ENCODE peak calls at places on chromosomes 5 and 9, in six cellular contexts. R, U, Z, J, T and N are unnamed samples.

GRCh38 chr5:43255704-43256103 is 57.5 kb downstream of the HMGCS1 start:
- DNase-seq in Z (no peak), J (no peak), T (no peak), U (no peak), R (no peak), N (no peak)

GRCh38 chr9:37892063-37892462 is 11.9 kb downstream of the SLC25A51 start:
- DNase-seq in J (no peak), T (no peak), Z (no peak), R (no peak), U (no peak), N (no peak)

GRCh38 chr9:94918038-94918753 is 191.7 kb downstream of the AOPEP start:
- DNase-seq in U (no peak), Z (no peak), J (peak; percentile 48), T (no peak), R (no peak), N (no peak)

GRCh38 chr9:132295181-132295580 is 59.6 kb downstream of the SETX start:
- DNase-seq in R (no peak), T (no peak), Z (no peak), U (no peak), J (no peak), N (no peak)

GRCh38 chr9:91208837-91209236 is 152.9 kb downstream of the AUH start:
- DNase-seq in Z (no peak), T (no peak), J (no peak), R (no peak), U (no peak), N (no peak)

GRCh38 chr9:100601216-100601615 is 23.3 kb downstream of the CAVIN4 start:
- DNase-seq in T (peak; percentile 41), R (peak; percentile 52), Z (peak; percentile 74), J (peak; percentile 59), U (peak; percentile 61), N (peak; percentile 49)

GRCh38 chr9:106111039-106111740 is 416.8 kb downstream of the TMEM38B start:
- DNase-seq in R (no peak), J (no peak), U (no peak), Z (peak; percentile 15), T (no peak), N (no peak)

GRCh38 chr5:111360173-111360572 is 136.0 kb downstream of the CAMK4 start:
- DNase-seq in R (no peak), J (no peak), U (no peak), T (no peak), Z (no peak), N (no peak)

GRCh38 chr9:120878188-120879130 is 1.5 kb upstream of the PHF19 start:
- DNase-seq in Z (no peak), R (no peak), T (no peak), U (no peak), J (no peak), N (no peak)

GRCh38 chr9:6780690-6781089 is 22.9 kb downstream of the KDM4C start:
- DNase-seq in T (peak; percentile 60), J (no peak), R (no peak), U (no peak), Z (no peak), N (no peak)

GRCh38 chr9:6783753-6784152 is 26.0 kb downstream of the KDM4C start:
- DNase-seq in T (no peak), R (no peak), Z (no peak), U (no peak), J (no peak), N (no peak)

GRCh38 chr9:6782378-6782777 is 24.6 kb downstream of the KDM4C start:
- DNase-seq in J (no peak), T (no peak), Z (no peak), U (no peak), R (no peak), N (no peak)

GRCh38 chr9:6781476-6781875 is 23.7 kb downstream of the KDM4C start:
- DNase-seq in J (no peak), U (no peak), T (no peak), R (no peak), Z (no peak), N (no peak)

DNA sequence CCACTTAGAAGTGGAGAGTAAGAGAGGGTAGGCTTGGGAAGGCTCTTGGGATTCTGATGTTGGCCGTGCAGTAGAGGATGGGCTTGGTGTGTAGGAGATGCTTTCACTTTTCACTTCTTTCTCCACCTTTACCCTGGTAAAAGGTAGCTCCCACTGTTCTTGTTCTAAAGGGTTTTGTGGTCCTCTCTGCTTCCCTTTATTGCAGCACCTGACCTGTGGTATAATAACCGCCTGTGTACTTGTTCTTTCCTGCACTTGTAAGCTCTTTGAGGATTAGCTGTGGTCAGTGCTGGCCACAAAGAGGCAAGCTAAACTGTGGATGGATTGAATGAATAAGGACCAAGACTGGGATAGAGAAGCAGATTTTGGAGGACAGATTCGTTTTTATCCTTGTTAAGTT is 25.2 kb downstream of the KDM4C start:
- DNase-seq in J (no peak), U (no peak), T (no peak), R (no peak), Z (no peak), N (no peak)
- H4K20me1 ChIP-seq in J (peaks cover 8% of the 10 kb centered on the region), U (no peaks in the 10 kb centered on the region), T (no peaks in the 10 kb centered on the region), R (no peaks in the 10 kb centered on the region), Z (no peaks in the 10 kb centered on the region), N (no peaks in the 10 kb centered on the region)

DNA sequence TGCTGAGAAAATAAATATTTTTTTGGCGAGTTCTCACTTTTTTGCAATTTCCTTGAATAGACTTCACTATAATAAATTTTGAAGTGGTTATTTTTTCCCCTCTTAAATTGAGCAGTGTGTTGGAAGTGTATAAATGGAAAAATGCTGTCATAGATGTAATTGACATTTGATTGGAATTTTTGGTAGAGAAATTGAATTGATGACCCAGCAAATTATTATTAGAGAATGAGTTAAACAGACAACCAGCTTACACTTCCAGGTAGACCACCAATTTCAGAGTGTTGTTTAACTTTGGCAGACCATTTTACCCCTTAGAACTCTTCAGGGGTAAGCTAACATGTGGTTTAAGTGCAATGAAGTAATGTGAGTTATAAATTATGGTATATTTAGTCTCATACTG is 1.9 kb downstream of the FAF2 start:
- DNase-seq in R (no peak), J (no peak), U (no peak), T (no peak), Z (no peak), N (no peak)
- H3K4me3 ChIP-seq in R (no peak overlapping the region), J (peak overlapping the region; percentile 89), U (no peak overlapping the region), T (peak overlapping the region; percentile 100), Z (peak overlapping the region; percentile 95), N (peak overlapping the region; percentile 23)

GRCh38 chr9:131276107-131276888 is at the start of gene FAM78A:
- DNase-seq in U (no peak), Z (peak; percentile 63), T (peak; percentile 10), J (no peak), R (peak; percentile 60), N (no peak)
- TF ChIP-seq EZH2 in U (no peak), Z (peak; percentile 88), T (peak; percentile 89), J (no peak), R (no peak), N (peak; percentile 43)

DNA sequence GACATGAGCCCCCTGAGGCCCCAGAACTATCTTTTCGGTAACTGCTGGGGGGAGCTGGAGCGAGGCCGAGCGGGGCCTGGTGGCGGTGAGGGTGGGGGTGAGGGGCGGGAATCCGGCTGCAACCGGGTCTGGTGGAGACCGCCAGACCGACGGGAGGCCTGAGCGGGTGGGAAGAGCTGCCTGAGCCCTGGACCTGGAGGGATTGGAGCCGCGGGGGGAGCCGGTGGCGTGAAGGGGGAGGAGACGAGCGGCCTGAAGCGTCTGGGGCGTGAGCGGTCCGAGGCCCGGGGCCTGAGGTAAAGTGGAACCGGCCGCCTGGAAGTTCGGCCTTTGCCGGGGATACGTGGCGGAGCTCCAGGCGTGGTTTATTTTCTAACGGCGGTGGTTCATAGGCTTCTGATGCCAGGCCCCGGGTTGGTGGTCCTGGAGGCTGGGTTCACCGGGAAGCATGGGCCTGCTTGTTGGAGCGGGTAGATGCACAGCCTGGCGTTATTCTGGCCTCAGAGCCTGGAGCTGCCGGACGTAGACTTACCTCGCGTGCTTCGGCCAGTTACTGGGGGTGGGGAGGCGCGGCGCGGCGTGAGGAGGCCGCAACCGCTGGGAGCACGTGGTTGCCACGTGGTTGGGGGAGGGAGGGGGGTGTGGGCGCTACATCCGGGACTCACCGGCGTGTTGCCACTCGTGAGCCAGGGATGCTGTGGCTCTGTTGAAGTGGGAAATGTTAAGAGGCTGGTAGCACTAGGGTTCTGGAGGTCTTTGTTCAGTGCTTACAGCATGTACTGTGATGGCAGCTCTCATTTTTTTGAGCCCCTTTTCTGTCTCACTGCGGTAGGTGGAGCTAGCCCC is 544 bp downstream of the NPM1 start:
- DNase-seq in T (peak; percentile 73), J (peak; percentile 69), R (peak; percentile 68), U (no peak), Z (peak; percentile 81), N (peak; percentile 74)
- H4K20me1 ChIP-seq in T (peaks cover 20% of the 10 kb centered on the region), J (peaks cover 53% of the 10 kb centered on the region), R (peaks cover 28% of the 10 kb centered on the region), U (peaks cover 47% of the 10 kb centered on the region), Z (peaks cover 54% of the 10 kb centered on the region), N (peaks cover 41% of the 10 kb centered on the region)

GRCh38 chr9:3858961-3859360 is 333.2 kb upstream of the RFX3 start:
- DNase-seq in T (peak; percentile 44), R (no peak), U (no peak), Z (no peak), J (no peak), N (no peak)

GRCh38 chr9:3863686-3864085 is 337.9 kb upstream of the RFX3 start:
- DNase-seq in T (peak; percentile 55), U (no peak), R (no peak), Z (no peak), J (no peak), N (no peak)

GRCh38 chr9:3868012-3868411 is 342.2 kb upstream of the RFX3 start:
- DNase-seq in R (no peak), U (no peak), J (no peak), Z (no peak), T (peak; percentile 55), N (no peak)

GRCh38 chr9:3865373-3865772 is 339.6 kb upstream of the RFX3 start:
- DNase-seq in Z (no peak), J (no peak), U (no peak), T (peak; percentile 71), R (peak; percentile 6), N (peak; percentile 65)

DNA sequence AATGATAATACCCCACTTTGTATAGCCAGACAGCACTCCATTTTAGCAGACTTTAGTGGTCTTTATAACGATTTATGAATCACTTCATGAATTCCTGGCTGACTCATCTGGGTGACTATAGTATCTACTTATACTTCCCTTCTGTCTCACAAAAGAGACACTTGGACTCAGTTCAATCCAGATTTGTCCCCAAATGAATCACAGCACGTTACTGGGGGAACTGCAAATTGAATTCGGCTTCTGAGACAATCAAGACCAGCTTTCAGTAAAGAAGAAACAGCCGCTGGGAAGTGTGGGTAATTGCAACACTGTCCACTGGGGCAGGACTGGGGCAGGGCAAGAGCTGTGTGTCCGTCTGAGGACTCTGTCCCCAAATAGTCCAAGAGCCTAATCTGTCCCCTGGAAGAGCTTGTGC is 337.3 kb upstream of the RFX3 start:
- DNase-seq in J (peak; percentile 50), U (peak; percentile 78), T (peak; percentile 95), Z (no peak), R (peak; percentile 54), N (peak; percentile 76)
- H3K4me3 ChIP-seq in J (peak overlapping the region; percentile 26), U (peak overlapping the region; percentile 28), T (no peak overlapping the region), Z (no peak overlapping the region), R (no peak overlapping the region), N (no peak overlapping the region)

GRCh38 chr9:34577635-34578240 is 11.8 kb downstream of the CNTFR start:
- DNase-seq in T (no peak), J (no peak), Z (peak; percentile 84), U (no peak), R (no peak), N (no peak)

GRCh38 chr9:34575775-34576592 is 13.5 kb downstream of the CNTFR start:
- DNase-seq in J (no peak), Z (no peak), T (no peak), R (no peak), U (no peak), N (no peak)

GRCh38 chr9:34578241-34579096 is 11.1 kb downstream of the CNTFR start:
- DNase-seq in Z (peak; percentile 86), J (no peak), T (peak; percentile 71), R (peak; percentile 28), U (no peak), N (no peak)

GRCh38 chr9:34576593-34576935 is 13.0 kb downstream of the CNTFR start:
- DNase-seq in R (no peak), U (no peak), J (no peak), T (no peak), Z (no peak), N (no peak)

GRCh38 chr9:34576943-34577634 is 12.4 kb downstream of the CNTFR start:
- DNase-seq in Z (peak; percentile 88), R (no peak), T (no peak), U (no peak), J (no peak), N (no peak)
- TF ChIP-seq EZH2 in Z (no peak), R (no peak), T (peak; percentile 85), U (no peak), J (no peak), N (peak; percentile 72)